ENCODE peak calls at places on chromosome 11, in eight cellular contexts. K, V, A, U, O, T, I and C are unnamed samples.

GRCh38 chr11:123188508-123189165 is 6.4 kb downstream of the CLMP start:
- DNase-seq in T (peak), U (peak), O (peak), I (no peak), A (no peak), V (no peak), K (peak), C (no peak)

GRCh38 chr11:121309688-121310087 is 17.1 kb downstream of the SC5D start:
- DNase-seq in V (no peak), K (no peak), T (no peak), U (no peak), O (no peak), A (no peak), I (no peak), C (no peak)

GRCh38 chr11:75872887-75873416 is 57.9 kb downstream of the UVRAG start:
- DNase-seq in T (peak), I (no peak), A (no peak), U (no peak), O (no peak), K (peak), V (no peak), C (no peak)

GRCh38 chr11:68043349-68044144 is 4.7 kb downstream of the TCIRG1 start:
- DNase-seq in K (no peak), I (no peak), V (peak), A (peak), U (no peak), T (peak), O (peak), C (no peak)

GRCh38 chr11:69657911-69658605 is 17.1 kb downstream of the LTO1 start:
- DNase-seq in V (no peak), K (no peak), O (no peak), I (no peak), T (peak), A (no peak), U (no peak), C (no peak)

GRCh38 chr11:90344546-90344945 is 121.7 kb upstream of the CHORDC1 start:
- DNase-seq in K (no peak), A (no peak), T (no peak), V (no peak), O (no peak), U (no peak), I (no peak), C (no peak)

GRCh38 chr11:77049081-77049480 is 14.9 kb downstream of the B3GNT6 start:
- DNase-seq in I (no peak), K (no peak), V (no peak), O (no peak), T (no peak), A (peak), U (no peak), C (no peak)

GRCh38 chr11:118622376-118623290 is 15.2 kb downstream of the PHLDB1 start:
- DNase-seq in O (peak), K (peak), T (peak), U (no peak), V (peak), I (peak), A (peak), C (no peak)

GRCh38 chr11:115653926-115654325 is 149.7 kb upstream of the CADM1 start:
- DNase-seq in O (no peak), V (no peak), K (no peak), I (no peak), A (peak), T (no peak), U (no peak), C (peak)

GRCh38 chr11:16293204-16293681 is 63.1 kb downstream of the SOX6 start:
- DNase-seq in U (peak), T (no peak), A (no peak), K (no peak), O (peak), V (no peak), I (no peak), C (peak)

GRCh38 chr11:36258730-36259360 is 30.4 kb downstream of the COMMD9 start:
- DNase-seq in O (peak), K (peak), V (peak), I (peak), A (peak), T (peak), U (peak), C (no peak)

GRCh38 chr11:8604078-8604723 is 10.2 kb upstream of the STK33 start:
- DNase-seq in K (peak), T (peak), V (peak), A (peak), I (peak), U (peak), O (peak), C (peak)

GRCh38 chr11:46562527-46562926 is 31.3 kb downstream of the AMBRA1 start:
- DNase-seq in A (no peak), K (no peak), U (no peak), I (no peak), V (no peak), T (no peak), O (no peak), C (no peak)

GRCh38 chr11:46557684-46558151 is 36.1 kb downstream of the AMBRA1 start:
- DNase-seq in V (no peak), O (no peak), A (no peak), T (peak), U (no peak), I (no peak), K (peak), C (no peak)

GRCh38 chr11:46559815-46560214 is 34.0 kb downstream of the AMBRA1 start:
- DNase-seq in K (no peak), V (no peak), I (no peak), T (no peak), A (peak), U (no peak), O (no peak), C (no peak)

GRCh38 chr11:46564459-46564858 is 29.4 kb downstream of the AMBRA1 start:
- DNase-seq in I (no peak), O (no peak), A (no peak), V (no peak), U (no peak), K (peak), T (peak), C (no peak)

GRCh38 chr11:46560300-46561025 is 33.4 kb downstream of the AMBRA1 start:
- DNase-seq in A (peak), U (no peak), T (peak), I (no peak), O (peak), V (no peak), K (peak), C (no peak)
- H3K4me3 ChIP-seq in A (peak), U (peak), T (peak), I (peak), O (peak), V (peak), K (peak), C (no peak)

DNA sequence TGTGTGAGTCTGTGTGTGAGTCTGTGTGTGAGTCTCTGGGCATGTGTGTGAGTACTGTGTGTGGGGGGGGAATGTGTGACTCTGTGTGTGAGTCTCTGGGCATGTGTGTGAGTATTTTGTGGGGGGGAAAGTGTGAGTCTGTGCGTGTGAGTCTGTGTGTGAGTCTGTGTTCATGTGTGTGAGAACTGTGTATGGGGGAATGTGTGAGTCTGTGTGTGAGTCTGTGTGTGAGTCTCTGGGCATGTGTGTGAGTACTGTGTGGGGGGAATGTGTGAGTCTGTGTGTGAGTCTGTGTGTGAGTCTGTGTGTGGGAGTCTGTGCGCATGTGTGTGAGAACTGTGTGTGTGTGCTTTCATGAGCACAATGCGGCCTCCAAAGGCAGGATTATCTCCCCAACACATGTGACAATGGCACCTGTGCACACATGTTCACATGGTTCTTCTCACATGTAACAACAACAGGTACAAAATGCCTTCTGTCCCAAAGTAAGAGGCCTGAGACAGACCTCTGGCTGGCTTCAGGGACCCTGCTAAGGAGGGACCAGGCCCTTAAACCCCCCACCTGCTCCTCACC is 1.6 kb downstream of the CD5 start:
- DNase-seq in O (no peak), T (no peak), K (no peak), I (no peak), V (no peak), U (no peak), A (no peak), C (no peak)
- H3K4me3 ChIP-seq in O (no peak), T (no peak), K (no peak), I (no peak), V (no peak), U (no peak), A (no peak), C (no peak)

GRCh38 chr11:10457901-10458300 is 2.8 kb downstream of the AMPD3 start:
- DNase-seq in U (no peak), O (no peak), V (no peak), I (no peak), A (no peak), T (no peak), K (no peak), C (no peak)

GRCh38 chr11:10454902-10455631 is at the start of gene AMPD3:
- DNase-seq in A (peak), K (peak), O (peak), T (peak), I (no peak), U (peak), V (peak), C (no peak)

GRCh38 chr11:10455637-10456487 is 798 bp downstream of the AMPD3 start:
- DNase-seq in U (peak), T (peak), I (no peak), A (peak), K (peak), V (peak), O (peak), C (no peak)

GRCh38 chr11:10454506-10454901 is 560 bp upstream of the AMPD3 start:
- DNase-seq in I (no peak), T (no peak), V (no peak), U (no peak), K (no peak), O (no peak), A (no peak), C (no peak)

GRCh38 chr11:10456519-10456918 is 1.5 kb downstream of the AMPD3 start:
- DNase-seq in T (peak), O (no peak), U (no peak), I (no peak), V (no peak), K (no peak), A (no peak), C (no peak)
- H3K4me3 ChIP-seq in T (peak), O (peak), U (peak), I (peak), V (peak), K (no peak), A (peak), C (no peak)

GRCh38 chr11:66411323-66411722 is 9.5 kb upstream of the NPAS4 start:
- DNase-seq in O (no peak), A (no peak), U (no peak), I (no peak), V (no peak), T (no peak), K (no peak), C (no peak)

GRCh38 chr11:66407651-66408050 is 13.2 kb upstream of the NPAS4 start:
- DNase-seq in O (no peak), T (no peak), A (no peak), I (no peak), K (no peak), V (no peak), U (no peak), C (no peak)

GRCh38 chr11:66409226-66409625 is 11.6 kb upstream of the NPAS4 start:
- DNase-seq in U (no peak), V (no peak), K (no peak), T (no peak), A (no peak), I (no peak), O (no peak), C (no peak)

GRCh38 chr11:66410191-66410590 is 10.6 kb upstream of the NPAS4 start:
- DNase-seq in I (no peak), U (no peak), K (no peak), A (no peak), T (no peak), V (no peak), O (no peak), C (no peak)

GRCh38 chr11:66408488-66409214 is 12.2 kb upstream of the NPAS4 start:
- DNase-seq in T (peak), U (peak), O (peak), V (peak), A (peak), K (peak), I (peak), C (peak)
- H3K4me3 ChIP-seq in T (peak), U (peak), O (peak), V (peak), A (peak), K (peak), I (peak), C (no peak)